ENCODE peak calls at places on chromosomes 1 and 21, in nine cellular contexts. J, Q, A, V, L, C, R, W and E are unnamed samples.

GRCh38 chr1:207282049-207282448 is 39.4 kb upstream of the CD55 start:
- DNase-seq in J (no peak), C (peak), R (no peak), L (no peak), Q (peak), W (no peak), A (no peak), V (no peak), E (no peak)

GRCh38 chr1:14067686-14068085 is 367.7 kb downstream of the PRDM2 start:
- DNase-seq in Q (no peak), A (no peak), V (no peak), R (no peak), L (no peak), C (no peak), W (no peak), J (no peak), E (no peak)

GRCh38 chr1:236168716-236169429 is 26.5 kb downstream of the GPR137B start:
- DNase-seq in A (peak), Q (peak), V (peak), C (peak), W (no peak), J (no peak), L (peak), R (peak), E (peak)

GRCh38 chr1:46166521-46167462 is 8.1 kb upstream of the TSPAN1 start:
- DNase-seq in A (no peak), C (peak), L (no peak), J (no peak), W (peak), V (no peak), R (peak), Q (no peak), E (no peak)

GRCh38 chr21:42590431-42591131 is 62.8 kb upstream of the PDE9A start:
- DNase-seq in A (no peak), W (no peak), R (no peak), L (no peak), V (no peak), C (no peak), J (no peak), Q (no peak), E (no peak)

GRCh38 chr1:222390181-222390580 is 157.7 kb downstream of the HHIPL2 start:
- DNase-seq in L (no peak), A (peak), R (no peak), Q (no peak), W (no peak), V (no peak), C (peak), J (no peak), E (no peak)

GRCh38 chr1:230986976-230987375 is 8.1 kb downstream of the ARV1 start:
- DNase-seq in J (no peak), A (no peak), Q (no peak), L (no peak), W (no peak), C (peak), R (no peak), V (no peak), E (no peak)

GRCh38 chr1:54415533-54415932 is 9.3 kb upstream of the SSBP3 start:
- DNase-seq in L (no peak), C (no peak), V (no peak), W (no peak), A (no peak), Q (no peak), R (no peak), J (no peak), E (no peak)

GRCh38 chr1:17047924-17048323 is 5.9 kb downstream of the SDHB start:
- DNase-seq in R (no peak), Q (no peak), A (no peak), J (no peak), V (no peak), W (no peak), L (no peak), C (no peak), E (no peak)